ENCODE peak calls at places on chromosome 15, in nine cellular contexts. O is brain microvascular endothelial cell, Q is breast epithelium, G is GM23248, Z is WERI-Rb-1, W is thyroid gland, C is Peyer's patch, B is MM.1S, N is aorta. Y is an unnamed sample.

GRCh38 chr15:70165811-70166284 is 68.1 kb upstream of the TLE3 start:
- DNase-seq in Q (no peak), O (no peak), C (peak; percentile 30), B (no peak), Z (no peak), G (peak; percentile 30), N (peak; percentile 81), W (peak; percentile 91), Y (peak; percentile 80)

GRCh38 chr15:59632714-59633113 is 21.1 kb downstream of the GCNT3 start:
- DNase-seq in Q (no peak), B (no peak), C (no peak), G (peak; percentile 35), Z (peak; percentile 37), W (no peak), O (no peak), N (no peak), Y (no peak)

GRCh38 chr15:99844150-99844549 is 110.9 kb upstream of the LYSMD4 start:
- DNase-seq in N (no peak), W (no peak), Z (no peak), B (no peak), C (no peak), O (no peak), Q (no peak), G (no peak), Y (no peak)

GRCh38 chr15:27468151-27468556 is 497.2 kb downstream of the GABRG3 start:
- DNase-seq in C (no peak), N (no peak), Z (no peak), O (no peak), B (no peak), W (no peak), Q (no peak), G (no peak), Y (no peak)

GRCh38 chr15:44536298-44536961 is 517 bp upstream of the EIF3J start:
- DNase-seq in Q (peak; percentile 86), G (peak; percentile 94), C (peak; percentile 92), O (no peak), B (peak; percentile 83), Z (peak; percentile 91), W (peak; percentile 89), N (peak; percentile 92), Y (peak; percentile 82)

GRCh38 chr15:53837263-53837662 is 77.8 kb upstream of the WDR72 start:
- DNase-seq in C (no peak), Q (peak; percentile 23), Z (peak; percentile 29), B (peak; percentile 73), O (no peak), G (no peak), W (peak; percentile 96), N (no peak), Y (no peak)

GRCh38 chr15:98755138-98755537 is 106.8 kb downstream of the IGF1R start:
- DNase-seq in C (no peak), B (no peak), N (no peak), G (peak; percentile 53), Q (no peak), O (no peak), W (no peak), Z (no peak), Y (no peak)

GRCh38 chr15:48644827-48645557 is 517 bp downstream of the FBN1 start:
- DNase-seq in Q (no peak), C (peak; percentile 51), O (no peak), G (peak; percentile 78), W (peak; percentile 68), N (peak; percentile 77), Z (peak; percentile 32), B (peak; percentile 25), Y (no peak)

GRCh38 chr15:73633111-73633990 is at the start of gene NPTN:
- DNase-seq in B (peak; percentile 98), Q (peak; percentile 97), O (peak; percentile 95), G (peak; percentile 100), C (peak; percentile 100), N (peak; percentile 100), Z (peak; percentile 98), W (peak; percentile 99), Y (peak; percentile 97)

GRCh38 chr15:42215854-42216829 is 8.0 kb upstream of the VPS39 start:
- DNase-seq in O (no peak), G (peak; percentile 6), Z (no peak), Q (no peak), N (no peak), B (no peak), W (no peak), C (no peak), Y (no peak)

GRCh38 chr15:65558336-65558735 is 28.1 kb downstream of the HACD3 start:
- DNase-seq in B (no peak), N (no peak), C (no peak), Z (no peak), Q (no peak), G (peak; percentile 64), W (no peak), O (no peak), Y (no peak)

GRCh38 chr15:65559941-65560340 is 29.7 kb downstream of the HACD3 start:
- DNase-seq in O (no peak), G (no peak), Z (no peak), W (no peak), Q (no peak), N (no peak), B (no peak), C (no peak), Y (no peak)

DNA sequence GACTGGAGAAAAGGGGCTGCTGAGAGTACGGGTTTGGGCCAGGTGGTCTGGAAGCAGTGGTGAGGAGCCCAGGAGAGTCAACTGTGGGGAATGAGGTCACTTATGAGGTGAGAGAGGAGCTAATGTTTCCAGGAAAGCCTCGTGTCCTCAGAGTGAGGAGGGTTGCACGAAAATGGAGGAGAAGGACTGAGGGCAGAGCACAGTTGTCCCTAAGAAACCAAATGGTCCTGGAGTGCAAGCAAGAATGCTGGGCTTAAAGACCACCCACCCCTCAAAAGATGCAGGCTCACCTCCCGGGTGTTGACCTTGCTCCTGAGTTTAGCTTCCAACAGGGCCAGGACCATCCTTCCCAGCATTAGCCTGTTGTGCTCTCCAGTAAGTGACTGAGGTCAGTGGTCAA is 133.2 kb downstream of the PDE8A start:
- DNase-seq in C (no peak), N (no peak), W (no peak), Z (no peak), G (no peak), Q (no peak), B (no peak), O (no peak), Y (no peak)
- H3K36me3 ChIP-seq in C (peaks cover 63% of the 10 kb centered on the region), N (peaks cover 2% of the 10 kb centered on the region), W (no peaks in the 10 kb centered on the region), Z (peaks cover 17% of the 10 kb centered on the region), G (peaks cover under 1% of the 10 kb centered on the region), Q (no peaks in the 10 kb centered on the region), B (no peaks in the 10 kb centered on the region), O (peaks cover 37% of the 10 kb centered on the region), Y (peaks cover 38% of the 10 kb centered on the region)

GRCh38 chr15:76377751-76378150 is 41.2 kb downstream of the ISL2 start:
- DNase-seq in C (no peak), Z (no peak), N (no peak), O (no peak), W (no peak), G (no peak), Q (no peak), B (no peak), Y (no peak)

GRCh38 chr15:76378691-76379090 is 42.1 kb downstream of the ISL2 start:
- DNase-seq in O (no peak), C (no peak), Q (no peak), Z (no peak), N (no peak), G (no peak), B (no peak), W (no peak), Y (no peak)

GRCh38 chr15:76377217-76377616 is 40.6 kb downstream of the ISL2 start:
- DNase-seq in Z (no peak), G (no peak), Q (no peak), N (no peak), W (no peak), O (no peak), B (no peak), C (no peak), Y (no peak)

GRCh38 chr15:76376029-76376428 is 39.5 kb downstream of the ISL2 start:
- DNase-seq in O (no peak), B (no peak), Q (no peak), N (no peak), W (no peak), G (no peak), Z (no peak), C (no peak), Y (no peak)

DNA sequence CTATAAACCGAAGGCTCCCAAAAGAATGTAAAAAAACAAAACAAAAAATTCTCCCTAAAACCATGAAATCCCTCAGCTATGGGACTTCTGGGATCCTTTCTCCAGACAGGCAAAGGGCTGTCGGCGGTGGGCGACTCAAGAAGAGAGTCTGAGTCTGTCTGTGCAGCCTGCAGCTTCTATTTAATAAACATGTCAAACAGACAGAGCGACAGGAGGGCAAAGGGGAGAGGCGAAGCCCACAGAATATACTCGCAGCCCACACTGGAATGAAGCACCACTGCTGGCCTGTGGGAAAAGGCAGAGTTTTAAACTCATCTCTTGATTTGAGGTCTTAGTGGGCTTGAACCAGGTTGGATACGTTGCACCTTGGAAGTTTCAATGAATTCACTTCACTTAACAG is 40.2 kb downstream of the ISL2 start:
- DNase-seq in Z (no peak), G (no peak), N (no peak), C (no peak), O (no peak), W (no peak), B (no peak), Q (no peak), Y (no peak)
- H3K36me3 ChIP-seq in Z (peaks cover 3% of the 10 kb centered on the region), G (no peaks in the 10 kb centered on the region), N (peaks cover 3% of the 10 kb centered on the region), C (peaks cover 25% of the 10 kb centered on the region), O (no peaks in the 10 kb centered on the region), W (peaks cover 6% of the 10 kb centered on the region), B (no peaks in the 10 kb centered on the region), Q (no peaks in the 10 kb centered on the region), Y (no peaks in the 10 kb centered on the region)

GRCh38 chr15:68210409-68210756 is 5.3 kb upstream of the CALML4 start:
- DNase-seq in W (no peak), Q (no peak), C (no peak), B (no peak), Z (no peak), N (no peak), G (no peak), O (no peak), Y (no peak)

GRCh38 chr15:68209735-68210408 is 4.7 kb upstream of the CALML4 start:
- DNase-seq in C (no peak), Z (no peak), W (no peak), Q (no peak), N (peak; percentile 45), O (no peak), G (no peak), B (no peak), Y (no peak)

GRCh38 chr15:68208136-68208535 is 3.0 kb upstream of the CALML4 start:
- DNase-seq in O (no peak), B (no peak), Z (no peak), N (peak; percentile 25), W (no peak), Q (no peak), G (no peak), C (no peak), Y (no peak)

GRCh38 chr15:68208641-68209240 is 3.6 kb upstream of the CALML4 start:
- DNase-seq in N (peak; percentile 29), B (no peak), C (no peak), Q (no peak), W (no peak), O (no peak), G (no peak), Z (no peak), Y (no peak)

GRCh38 chr15:68209272-68209671 is 4.1 kb upstream of the CALML4 start:
- DNase-seq in C (no peak), Q (no peak), G (no peak), B (no peak), Z (no peak), W (no peak), O (no peak), N (peak; percentile 29), Y (no peak)
- H3K36me3 ChIP-seq in C (no peaks in the 10 kb centered on the region), Q (no peaks in the 10 kb centered on the region), G (no peaks in the 10 kb centered on the region), B (peaks cover 14% of the 10 kb centered on the region), Z (peaks cover 72% of the 10 kb centered on the region), W (no peaks in the 10 kb centered on the region), O (no peaks in the 10 kb centered on the region), N (no peaks in the 10 kb centered on the region), Y (no peaks in the 10 kb centered on the region)

GRCh38 chr15:71570736-71571135 is 239.6 kb upstream of the NR2E3 start:
- DNase-seq in Q (no peak), W (no peak), O (no peak), C (no peak), N (no peak), G (no peak), Z (no peak), B (no peak), Y (no peak)
- H3K36me3 ChIP-seq in Q (no peaks in the 10 kb centered on the region), W (no peaks in the 10 kb centered on the region), O (no peaks in the 10 kb centered on the region), C (no peaks in the 10 kb centered on the region), N (no peaks in the 10 kb centered on the region), G (no peaks in the 10 kb centered on the region), Z (no peaks in the 10 kb centered on the region), B (no peaks in the 10 kb centered on the region), Y (no peaks in the 10 kb centered on the region)

Y was measured in gastrocnemius medialis.